ENCODE peak calls at places on chromosomes 12 and 14, in four cellular contexts. L is mammary epithelial cell, S is neural progenitor cell, F is CD14-positive monocyte. M is an unnamed sample.

GRCh38 chr14:104877066-104877805 is 12.2 kb downstream of the CEP170B start:
- DNase-seq in L (no peak), F (no peak), S (no peak), M (peak)

GRCh38 chr12:89817501-89818226 is 109.0 kb upstream of the ATP2B1 start:
- DNase-seq in S (no peak), F (no peak), L (no peak), M (no peak)

GRCh38 chr12:24777359-24777758 is 171.5 kb downstream of the BCAT1 start:
- DNase-seq in S (no peak), F (no peak), L (no peak), M (no peak)

GRCh38 chr14:74886001-74886400 is 4.3 kb downstream of the DLST start:
- DNase-seq in L (peak), F (no peak), S (peak), M (no peak)

GRCh38 chr14:64788706-64789105 is 84.5 kb downstream of the PLEKHG3 start:
- DNase-seq in L (peak), S (no peak), F (no peak), M (no peak)

GRCh38 chr12:80513211-80513610 is 69.2 kb downstream of the PTPRQ start:
- DNase-seq in L (no peak), F (no peak), S (no peak), M (no peak)

GRCh38 chr12:121712462-121713256 is at the start of gene TMEM120B:
- DNase-seq in S (peak), L (peak), F (peak), M (peak)

GRCh38 chr14:30221546-30221945 is 293.9 kb upstream of the PRKD1 start:
- DNase-seq in S (no peak), F (no peak), L (no peak), M (no peak)

GRCh38 chr12:106080111-106080732 is 58.5 kb downstream of the NUAK1 start:
- DNase-seq in L (no peak), F (no peak), S (peak), M (no peak)

GRCh38 chr14:70000601-70001000 is 121.4 kb downstream of the SMOC1 start:
- DNase-seq in L (peak), S (no peak), F (no peak), M (no peak)

GRCh38 chr12:115818973-115819372 is 458.5 kb downstream of the MED13L start:
- DNase-seq in L (no peak), F (no peak), S (no peak), M (no peak)

GRCh38 chr14:60724080-60724618 is at the start of gene SIX4:
- DNase-seq in L (peak), F (no peak), S (peak), M (peak)

GRCh38 chr12:53380797-53381738 is 1.1 kb downstream of the SP1 start:
- DNase-seq in F (no peak), L (peak), S (peak), M (no peak)

GRCh38 chr12:67925551-67925950 is 63.7 kb upstream of the IFNG-AS1 start:
- DNase-seq in F (no peak), S (no peak), L (peak), M (no peak)

GRCh38 chr14:26835949-26836570 is 238.2 kb upstream of the NOVA1 start:
- DNase-seq in F (no peak), S (no peak), L (no peak), M (no peak)

GRCh38 chr12:76413121-76413520 is 64.9 kb upstream of the BBS10 start:
- DNase-seq in S (no peak), F (no peak), L (peak), M (no peak)

GRCh38 chr12:80941916-80942315 is 4.2 kb upstream of the LIN7A start:
- DNase-seq in L (no peak), S (no peak), F (no peak), M (no peak)

GRCh38 chr14:73717998-73718741 is 4.0 kb upstream of the PNMA1 start:
- DNase-seq in S (peak), L (no peak), F (no peak), M (no peak)

GRCh38 chr12:26044007-26044394 is 80.8 kb downstream of the BHLHE41 start:
- DNase-seq in S (no peak), F (no peak), L (no peak), M (no peak)

DNA sequence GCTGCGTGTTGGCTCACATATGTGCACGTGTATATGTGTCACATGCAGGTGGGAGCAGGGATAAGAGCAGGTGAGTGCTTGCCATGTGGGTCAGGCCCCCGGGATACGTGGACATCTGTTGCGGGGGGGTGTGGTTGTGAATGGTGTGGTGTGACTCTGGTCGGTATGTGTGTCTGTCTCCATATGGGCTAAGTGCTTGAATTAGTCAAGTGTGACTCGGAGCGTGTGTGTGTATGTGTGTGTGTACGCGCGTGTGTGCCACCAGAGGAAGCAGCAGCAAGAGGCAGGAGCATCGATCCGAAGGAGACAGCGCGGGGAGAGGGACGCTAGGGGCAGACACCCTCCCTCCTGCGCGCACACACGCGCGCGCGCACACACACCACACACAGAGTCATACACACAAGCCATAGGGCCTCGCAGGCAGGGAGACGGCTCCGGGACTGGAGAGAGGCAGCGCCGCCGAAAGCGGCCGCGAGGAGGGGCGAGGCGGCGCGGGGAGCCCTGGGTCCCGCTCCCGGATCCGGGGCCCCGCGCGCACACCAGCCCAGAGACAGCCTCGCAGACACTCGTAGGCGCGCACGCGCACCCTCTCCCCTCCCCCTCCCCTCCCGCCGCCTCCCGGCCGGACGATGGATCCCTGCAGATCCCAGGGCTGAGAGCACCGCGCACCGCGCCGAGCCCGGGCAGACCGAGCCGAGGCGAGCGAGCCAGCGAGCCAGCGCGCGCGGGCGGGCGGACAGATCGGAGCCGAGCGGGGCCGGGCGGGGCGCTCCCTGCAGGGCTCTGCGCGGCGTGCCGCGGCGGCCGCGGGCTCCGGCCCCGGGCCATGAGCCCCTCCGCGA is at the start of gene ASIC1:
- DNase-seq in S (peak), F (no peak), L (peak), M (peak)
- TF ChIP-seq CTCF in S (peak), F (no peak), L (no peak), M (peak)

GRCh38 chr12:98954506-98954905 is 309.4 kb downstream of the APAF1 start:
- DNase-seq in F (no peak), L (no peak), S (no peak), M (no peak)

GRCh38 chr12:98951401-98951800 is 306.3 kb downstream of the APAF1 start:
- DNase-seq in F (no peak), S (no peak), L (no peak), M (no peak)

DNA sequence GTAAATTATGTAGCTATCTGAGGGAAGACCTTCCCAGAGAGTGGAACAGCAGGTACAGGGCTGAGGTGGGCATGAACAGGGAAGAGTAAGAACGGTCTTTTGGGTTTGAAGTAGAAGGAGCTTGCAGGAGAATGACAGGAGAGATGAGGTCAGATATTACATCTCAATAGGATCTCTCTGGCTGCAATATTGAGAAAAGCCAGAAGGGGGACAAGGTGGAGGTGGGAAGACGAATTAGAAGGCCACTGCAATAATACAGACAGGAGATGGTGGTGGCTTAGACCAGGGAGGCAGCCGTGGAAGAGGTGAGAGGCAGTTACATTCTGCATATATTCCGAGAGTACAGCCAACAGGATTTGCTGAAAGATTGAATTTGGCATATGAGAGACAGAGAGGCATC is 310.2 kb downstream of the APAF1 start:
- DNase-seq in F (no peak), L (peak), S (peak), M (no peak)
- TF ChIP-seq CTCF in F (peak), L (peak), S (peak), M (no peak)

GRCh38 chr14:32584079-32584478 is 255.0 kb downstream of the AKAP6 start:
- DNase-seq in F (no peak), L (peak), S (no peak), M (no peak)
- TF ChIP-seq CTCF in F (no peak), L (no peak), S (no peak), M (no peak)

DNA sequence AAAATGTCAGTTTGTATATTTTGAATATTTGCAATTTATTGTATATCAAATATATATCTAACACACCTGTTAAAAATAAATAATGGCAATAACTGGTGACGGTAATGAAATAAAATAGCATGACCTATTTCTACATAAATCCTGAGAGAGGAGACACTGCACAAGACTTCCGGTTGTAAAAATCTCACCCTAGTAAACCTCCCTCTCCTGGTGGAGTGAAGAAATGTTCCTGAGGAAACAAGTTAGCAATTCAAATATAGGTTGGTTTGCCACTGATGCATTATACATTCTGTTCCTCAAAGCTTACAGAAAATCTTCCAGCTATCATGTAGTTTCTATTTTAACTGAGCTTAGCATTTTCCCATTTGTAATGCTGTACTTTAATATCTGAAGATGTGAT is 166.2 kb upstream of the SYT10 start:
- DNase-seq in L (peak), S (peak), F (no peak), M (no peak)
- TF ChIP-seq CTCF in L (peak), S (peak), F (peak), M (peak)

GRCh38 chr14:65938738-65939137 is 526.2 kb downstream of the FUT8 start:
- DNase-seq in F (no peak), L (no peak), S (no peak), M (no peak)

GRCh38 chr14:65941091-65941490 is 528.6 kb downstream of the FUT8 start:
- DNase-seq in S (no peak), L (no peak), F (no peak), M (no peak)

GRCh38 chr14:65937804-65938316 is 525.3 kb downstream of the FUT8 start:
- DNase-seq in F (no peak), S (no peak), L (no peak), M (no peak)

GRCh38 chr14:65939184-65939583 is 526.7 kb downstream of the FUT8 start:
- DNase-seq in L (no peak), S (no peak), F (no peak), M (no peak)

DNA sequence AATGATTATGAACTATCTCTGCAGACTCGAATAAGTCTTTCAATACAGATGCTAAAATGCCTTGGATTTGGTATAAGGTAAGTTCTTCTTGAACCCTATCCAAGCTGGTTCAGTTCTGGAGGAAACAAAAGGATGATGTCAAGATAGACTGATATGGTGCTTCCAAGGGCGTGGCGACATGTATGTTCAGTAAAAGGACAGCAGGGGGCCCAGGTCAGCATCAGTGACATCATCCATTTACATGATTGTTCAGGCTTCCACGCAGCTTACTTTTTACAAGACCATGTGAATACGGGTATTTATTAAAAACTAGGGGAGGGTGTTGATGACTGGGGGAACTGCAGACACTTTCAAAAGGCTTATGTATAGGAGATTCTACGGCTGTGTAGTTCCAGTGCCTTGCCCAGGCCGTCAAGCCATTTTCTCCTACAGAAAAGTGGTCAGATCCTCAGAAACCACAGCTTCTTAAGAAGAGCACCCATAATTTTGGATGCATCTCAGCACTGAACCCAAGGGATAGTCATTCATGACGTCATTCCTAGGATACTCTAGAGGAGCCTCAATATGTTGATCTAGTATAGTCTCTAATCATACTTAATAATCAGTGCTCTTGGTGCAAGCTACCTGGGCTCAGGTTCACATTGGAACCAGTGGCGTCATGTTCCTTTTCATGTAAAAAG is 527.7 kb downstream of the FUT8 start:
- DNase-seq in S (peak), L (no peak), F (no peak), M (no peak)
- TF ChIP-seq CTCF in S (peak), L (peak), F (no peak), M (peak)

DNA sequence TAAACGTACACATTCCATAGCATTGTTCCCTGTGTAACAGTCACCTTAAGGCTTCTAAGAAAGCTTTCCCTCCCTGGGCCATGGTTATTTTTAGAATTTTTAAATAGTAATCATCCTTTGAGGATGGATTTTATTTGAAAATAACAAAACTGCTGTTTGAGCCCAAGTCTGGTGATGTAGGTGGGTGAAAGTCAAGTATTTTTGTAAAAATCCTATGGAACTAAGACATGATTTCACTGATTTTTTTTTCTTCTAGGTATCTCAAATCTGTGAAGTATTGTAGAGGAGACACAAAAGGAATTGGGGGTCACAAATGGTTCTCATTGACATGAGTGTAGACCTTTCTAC is 1.4 kb downstream of the ISCU start:
- DNase-seq in S (no peak), F (no peak), L (no peak), M (no peak)
- TF ChIP-seq CTCF in S (no peak), F (peak), L (no peak), M (no peak)

DNA sequence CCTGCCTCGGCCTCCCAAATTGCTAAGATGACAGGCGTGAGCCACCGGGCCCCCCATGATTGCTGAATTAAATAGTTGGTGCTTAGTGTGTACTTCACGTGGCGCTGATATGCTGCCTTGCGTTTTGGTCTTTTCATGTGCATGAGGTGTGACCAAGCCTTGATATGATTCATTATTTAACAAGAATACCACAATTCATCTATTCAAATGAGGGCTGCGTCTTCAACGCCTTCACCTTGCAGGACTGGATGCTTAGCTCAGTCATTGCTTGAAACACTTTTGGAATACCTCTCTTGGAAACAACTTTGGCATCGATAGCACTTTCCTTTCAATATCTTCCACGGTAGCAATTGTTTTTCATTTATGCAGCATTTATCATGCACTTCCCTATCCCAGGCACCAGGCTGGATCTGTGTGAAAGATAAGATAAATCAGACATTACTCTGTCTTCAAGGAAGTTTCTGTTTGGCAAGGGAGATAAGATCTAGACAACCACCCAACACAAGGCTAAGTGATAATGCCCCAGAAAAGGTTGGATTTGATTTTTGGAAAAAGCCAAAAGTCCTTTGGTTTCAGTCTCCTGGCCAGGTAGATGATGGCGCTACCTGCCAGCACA is 1.3 kb upstream of the TEAD4 start:
- DNase-seq in S (no peak), L (peak), F (no peak), M (no peak)
- TF ChIP-seq CTCF in S (no peak), L (no peak), F (no peak), M (no peak)

M was measured in left ventricle myocardium inferior.